ENCODE peak calls at places on chromosomes 1 and 21, in seven cellular contexts. K is left kidney; L is activated CD4-positive, alpha-beta T cell treated with anti-CD3 and anti-CD28 coated beads, Interleukin-2, amount 10 ng/mL, durations not matched to agents 7 days and 5 days; Q is stimulated activated CD4-positive, alpha-beta T cell treated with anti-CD3 and anti-CD28 coated beads, Interleukin-2, amount 100 ng/mL, for 4 hours; G is stimulated activated CD8-positive, alpha-beta memory T cell treated with anti-CD3 and anti-CD28 coated beads, Interleukin-4, amount 100 ng/mL, for 24 hours; M is neural progenitor cell; E is CD8-positive, alpha-beta memory T cell. S is an unnamed sample.

GRCh38 chr1:107572674-107573205 is 392.2 kb downstream of the VAV3 start:
- DNase-seq in K (peak), M (no peak), G (no peak), E (no peak), Q (no peak), L (no peak), S (peak)

GRCh38 chr1:156639601-156640101 is 2.3 kb upstream of the BCAN start:
- DNase-seq in Q (no peak), G (no peak), M (no peak), L (no peak), K (peak), E (no peak), S (no peak)

GRCh38 chr1:110211503-110212164 is 1.5 kb downstream of the KCNC4 start:
- DNase-seq in E (no peak), M (peak), L (no peak), K (peak), G (peak), Q (peak), S (no peak)

GRCh38 chr1:241837901-241838300 is 10.1 kb upstream of the EXO1 start:
- DNase-seq in M (no peak), G (no peak), Q (no peak), L (no peak), K (no peak), E (no peak), S (no peak)

GRCh38 chr1:222706815-222707214 is 5.5 kb downstream of the AIDA start:
- DNase-seq in K (no peak), M (no peak), L (no peak), Q (no peak), G (no peak), E (no peak), S (no peak)

GRCh38 chr1:199422206-199422605 is 605.3 kb upstream of the NR5A2 start:
- DNase-seq in Q (no peak), K (peak), G (no peak), L (no peak), M (peak), E (no peak), S (no peak)

GRCh38 chr1:209335090-209335692 is 248.3 kb upstream of the CAMK1G start:
- DNase-seq in G (no peak), Q (no peak), E (no peak), L (no peak), K (peak), M (peak), S (no peak)

GRCh38 chr1:112507896-112508241 is 896 bp upstream of the WNT2B start:
- DNase-seq in M (peak), G (no peak), L (peak), E (peak), Q (peak), K (peak), S (no peak)

GRCh38 chr1:156102634-156103511 is 11.6 kb upstream of the LMNA start:
- DNase-seq in L (no peak), G (no peak), E (no peak), Q (no peak), K (no peak), M (no peak), S (peak)

GRCh38 chr21:45502006-45502345 is 40.3 kb downstream of the SLC19A1 start:
- DNase-seq in K (no peak), M (no peak), E (no peak), G (no peak), L (no peak), Q (no peak), S (no peak)

GRCh38 chr1:241077386-241078147 is 279.4 kb downstream of the RGS7 start:
- DNase-seq in M (peak), E (no peak), K (no peak), Q (no peak), G (no peak), L (no peak), S (no peak)

GRCh38 chr1:204104331-204105222 is 31.7 kb downstream of the SOX13 start:
- DNase-seq in E (no peak), G (no peak), L (peak), K (no peak), M (no peak), Q (no peak), S (no peak)

GRCh38 chr1:232519186-232519585 is 110.7 kb downstream of the SIPA1L2 start:
- DNase-seq in E (no peak), Q (no peak), M (no peak), K (no peak), L (no peak), G (no peak), S (no peak)

GRCh38 chr1:201708085-201708512 is 120.9 kb upstream of the IPO9 start:
- DNase-seq in K (no peak), G (no peak), E (no peak), L (no peak), M (no peak), Q (no peak), S (peak)

GRCh38 chr1:80656011-80656627 is 1144.6 kb upstream of the ADGRL2 start:
- DNase-seq in E (no peak), K (peak), M (peak), G (no peak), L (no peak), Q (no peak), S (no peak)

GRCh38 chr1:230745071-230745470 is 2.1 kb upstream of the CAPN9 start:
- DNase-seq in K (no peak), M (no peak), L (no peak), G (no peak), Q (no peak), E (no peak), S (no peak)

GRCh38 chr1:37997256-37998088 is 7.7 kb upstream of the SF3A3 start:
- DNase-seq in M (no peak), K (no peak), E (no peak), G (no peak), Q (no peak), L (no peak), S (no peak)

GRCh38 chr21:34613679-34614442 is 1.1 kb downstream of the RCAN1 start:
- DNase-seq in E (no peak), L (no peak), G (no peak), M (peak), K (peak), Q (peak), S (no peak)

GRCh38 chr1:226974544-226975258 is 34.6 kb downstream of the COQ8A start:
- DNase-seq in Q (no peak), L (no peak), G (no peak), E (no peak), M (no peak), K (peak), S (no peak)

GRCh38 chr1:23719162-23719820 is 24.0 kb upstream of the ELOA start:
- DNase-seq in G (no peak), L (no peak), K (no peak), E (no peak), M (no peak), Q (no peak), S (no peak)

GRCh38 chr21:18000961-18001522 is 181.9 kb upstream of the C21orf91 start:
- DNase-seq in K (no peak), Q (no peak), L (no peak), G (no peak), E (no peak), M (no peak), S (no peak)

GRCh38 chr1:58902830-58903229 is 119.0 kb upstream of the JUN start:
- DNase-seq in K (no peak), L (no peak), Q (no peak), M (no peak), G (no peak), E (no peak), S (no peak)

GRCh38 chr1:26831546-26832248 is 5.2 kb downstream of the ZDHHC18 start:
- DNase-seq in Q (no peak), G (no peak), K (no peak), E (no peak), M (no peak), L (no peak), S (no peak)

GRCh38 chr1:239993333-239993732 is 98.3 kb upstream of the FMN2 start:
- DNase-seq in Q (no peak), G (no peak), E (no peak), M (no peak), K (no peak), L (no peak), S (no peak)

GRCh38 chr1:212946872-212947271 is 3.5 kb upstream of the VASH2 start:
- DNase-seq in Q (no peak), E (no peak), M (no peak), G (no peak), K (no peak), L (no peak), S (no peak)

GRCh38 chr1:198234511-198235251 is 77.9 kb downstream of the NEK7 start:
- DNase-seq in L (no peak), G (no peak), E (no peak), K (peak), M (peak), Q (no peak), S (no peak)

GRCh38 chr1:54666333-54666732 is 24.7 kb downstream of the MROH7 start:
- DNase-seq in L (no peak), E (no peak), G (no peak), K (no peak), M (no peak), Q (no peak), S (no peak)

GRCh38 chr1:170967042-170967910 is 31.9 kb downstream of the MROH9 start:
- DNase-seq in G (no peak), L (peak), M (peak), Q (no peak), K (peak), E (no peak), S (no peak)

GRCh38 chr1:7551442-7551841 is 219.7 kb upstream of the VAMP3 start:
- DNase-seq in G (no peak), Q (no peak), E (no peak), L (no peak), K (peak), M (no peak), S (no peak)

GRCh38 chr1:39638965-39639332 is 494 bp downstream of the HEYL start:
- DNase-seq in K (no peak), Q (no peak), E (no peak), M (no peak), L (no peak), G (no peak), S (no peak)

GRCh38 chr1:12056331-12056841 is 6.7 kb upstream of the TNFRSF8 start:
- DNase-seq in Q (no peak), M (no peak), G (no peak), L (no peak), E (no peak), K (no peak), S (no peak)

GRCh38 chr21:30580132-30580531 is 10.1 kb downstream of the KRTAP22-2 start:
- DNase-seq in E (no peak), L (no peak), Q (no peak), G (no peak), K (no peak), M (no peak), S (no peak)